ENCODE peak calls at places on chromosome 18, in nine cellular contexts. Z, U, B, D, N, H, Y, R and G are unnamed samples.

GRCh38 chr18:10748641-10749040 is 222.8 kb downstream of the NAPG start:
- DNase-seq in H (no peak), Z (no peak), U (peak), R (no peak), B (no peak), D (no peak), N (no peak), Y (no peak), G (no peak)

GRCh38 chr18:77063256-77063655 is 69.3 kb downstream of the MBP start:
- DNase-seq in U (peak), R (no peak), Y (no peak), D (peak), H (no peak), Z (peak), N (no peak), B (peak), G (no peak)

GRCh38 chr18:48649231-48649630 is 110.4 kb downstream of the CTIF start:
- DNase-seq in B (no peak), D (no peak), R (no peak), Z (no peak), U (no peak), N (no peak), H (no peak), Y (no peak), G (no peak)

GRCh38 chr18:23512641-23513040 is 9.3 kb downstream of the RMC1 start:
- DNase-seq in H (no peak), U (no peak), Z (no peak), N (no peak), R (no peak), Y (no peak), B (no peak), D (no peak), G (no peak)

GRCh38 chr18:37188016-37188791 is 359.3 kb downstream of the KIAA1328 start:
- DNase-seq in H (no peak), D (no peak), Y (no peak), B (no peak), R (no peak), U (no peak), Z (no peak), N (no peak), G (no peak)

GRCh38 chr18:48771641-48772380 is 179.0 kb downstream of the SMAD7 start:
- DNase-seq in R (no peak), D (peak), H (no peak), B (no peak), Y (no peak), N (no peak), U (no peak), Z (no peak), G (peak)

GRCh38 chr18:77000527-77000926 is 132.1 kb downstream of the MBP start:
- DNase-seq in Y (no peak), H (peak), Z (no peak), U (peak), N (no peak), B (peak), D (peak), R (peak), G (peak)

GRCh38 chr18:28657836-28658410 is 481.0 kb upstream of the CDH2 start:
- DNase-seq in B (no peak), R (no peak), N (no peak), D (no peak), Y (no peak), Z (no peak), U (no peak), H (no peak), G (no peak)

GRCh38 chr18:79380816-79381806 is 14.6 kb upstream of the NFATC1 start:
- DNase-seq in H (peak), N (no peak), B (peak), U (peak), Z (no peak), R (no peak), Y (peak), D (peak), G (peak)

GRCh38 chr18:8847066-8847755 is 141.9 kb downstream of the MTCL1 start:
- DNase-seq in N (no peak), Z (no peak), U (no peak), D (no peak), H (no peak), R (no peak), B (no peak), Y (no peak), G (no peak)

GRCh38 chr18:76064998-76065397 is 430.0 kb downstream of the ZNF516 start:
- DNase-seq in U (no peak), Y (no peak), D (no peak), Z (no peak), R (no peak), N (no peak), B (no peak), H (no peak), G (no peak)

GRCh38 chr18:74873629-74874028 is 276.0 kb downstream of the ZNF407 start:
- DNase-seq in B (no peak), N (no peak), Z (no peak), Y (no peak), U (no peak), D (no peak), R (no peak), H (no peak), G (no peak)

GRCh38 chr18:50518787-50519520 is 40.9 kb upstream of the MAPK4 start:
- DNase-seq in N (no peak), U (no peak), Z (no peak), B (no peak), H (no peak), Y (no peak), R (no peak), D (no peak), G (no peak)

GRCh38 chr18:69397096-69397495 is 3.6 kb upstream of the DOK6 start:
- DNase-seq in H (no peak), N (no peak), Y (no peak), Z (no peak), D (no peak), B (no peak), U (peak), R (no peak), G (no peak)

GRCh38 chr18:43847164-43848091 is 570.1 kb upstream of the SYT4 start:
- DNase-seq in H (no peak), U (peak), N (peak), B (no peak), Z (no peak), Y (no peak), R (no peak), D (no peak), G (no peak)